ENCODE peak calls at places on chromosomes 12 and 14, in ten cellular contexts. L is CD8-positive, alpha-beta memory T cell; N is GM23338; V is pancreas; P is lung; R is gastrocnemius medialis; M is left ventricle myocardium inferior; G is mesenchymal stem cell; J is SK-N-SH; F is Karpas-422. Q is an unnamed sample.
A peak's percentile ranks its signal among the peaks of the same experiment; 100 is the strongest.

GRCh38 chr14:93458234-93458633 is 27.5 kb downstream of the UNC79 start:
- DNase-seq in L (no peak), N (no peak), V (no peak), P (no peak), R (no peak), M (no peak), G (no peak), J (no peak), F (no peak), Q (no peak)

GRCh38 chr12:129304532-129304931 is 451.3 kb downstream of the GLT1D1 start:
- DNase-seq in L (no peak), N (peak; percentile 9), V (no peak), P (peak; percentile 53), R (no peak), M (no peak), G (no peak), J (no peak), F (no peak), Q (no peak)

GRCh38 chr12:13405961-13406703 is 209.6 kb downstream of the EMP1 start:
- DNase-seq in L (no peak), N (no peak), V (no peak), P (no peak), R (no peak), M (no peak), G (no peak), J (no peak), F (no peak), Q (no peak)

GRCh38 chr12:69613351-69613750 is 2.6 kb upstream of the LRRC10 start:
- DNase-seq in L (no peak), N (no peak), V (no peak), P (no peak), R (no peak), M (no peak), G (no peak), J (no peak), F (no peak), Q (no peak)

GRCh38 chr12:95790912-95791849 is 617 bp upstream of the NTN4 start:
- DNase-seq in L (peak; percentile 28), N (peak; percentile 75), V (no peak), P (peak; percentile 41), R (no peak), M (no peak), G (peak; percentile 32), J (no peak), F (no peak), Q (no peak)

GRCh38 chr12:12008931-12009611 is 61.7 kb upstream of the BCL2L14 start:
- DNase-seq in L (no peak), N (peak; percentile 86), V (no peak), P (peak; percentile 62), R (no peak), M (no peak), G (peak; percentile 77), J (no peak), F (no peak), Q (no peak)

GRCh38 chr12:1880153-1880845 is 38.2 kb downstream of the CACNA2D4 start:
- DNase-seq in L (no peak), N (no peak), V (no peak), P (no peak), R (no peak), M (no peak), G (no peak), J (peak; percentile 0), F (no peak), Q (peak; percentile 30)

GRCh38 chr12:67885370-67886169 is 103.7 kb upstream of the IFNG-AS1 start:
- DNase-seq in L (no peak), N (no peak), V (no peak), P (no peak), R (no peak), M (no peak), G (peak; percentile 32), J (no peak), F (no peak), Q (no peak)

GRCh38 chr14:79587194-79587593 is 624.1 kb downstream of the DIO2 start:
- DNase-seq in L (no peak), N (no peak), V (no peak), P (no peak), R (no peak), M (no peak), G (no peak), J (no peak), F (no peak), Q (no peak)

GRCh38 chr12:124207049-124207448 is 87.8 kb upstream of the RFLNA start:
- DNase-seq in L (no peak), N (no peak), V (no peak), P (no peak), R (no peak), M (no peak), G (no peak), J (no peak), F (no peak), Q (no peak)

GRCh38 chr14:36518586-36519430 is 1.2 kb downstream of the NKX2-1 start:
- DNase-seq in L (no peak), N (peak; percentile 43), V (no peak), P (no peak), R (no peak), M (no peak), G (no peak), J (peak; percentile 26), F (no peak), Q (no peak)

DNA sequence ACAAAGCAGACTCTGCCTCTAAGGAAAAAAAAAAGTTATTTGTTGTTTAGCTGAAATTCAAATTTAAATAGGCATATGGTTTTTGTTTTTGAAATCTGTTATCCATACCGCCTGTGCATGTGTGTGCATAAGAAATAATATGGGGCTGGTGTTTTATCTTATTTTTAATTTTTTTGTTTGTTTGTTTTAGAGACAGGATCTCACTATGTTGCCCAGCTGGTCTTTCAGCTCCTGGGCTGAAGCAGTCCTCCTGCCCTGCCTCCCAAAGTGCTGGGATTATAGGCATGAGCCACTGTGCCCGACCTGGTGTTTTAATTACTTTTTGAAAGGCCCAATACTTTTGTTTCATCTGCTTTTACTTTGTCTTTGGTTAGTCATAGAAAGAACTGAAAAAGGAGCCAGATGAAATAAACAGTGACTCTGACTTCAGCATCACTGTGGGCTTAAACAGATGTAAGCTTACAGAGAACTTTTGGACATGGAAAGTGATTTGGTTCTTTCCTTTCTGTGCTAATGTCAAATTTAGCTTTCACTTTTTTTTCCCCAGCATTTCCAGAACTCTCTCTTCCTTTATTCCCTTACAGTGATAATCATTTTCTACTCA is 37.2 kb downstream of the SUPT16H start:
- DNase-seq in L (no peak), N (no peak), V (no peak), P (no peak), R (no peak), M (no peak), G (peak; percentile 4), J (no peak), F (no peak), Q (no peak)
- H3K27ac ChIP-seq in L (no peak overlapping the region), N (no peak overlapping the region), V (no peak overlapping the region), P (no peak overlapping the region), R (no peak overlapping the region), M (no peak overlapping the region), G (no peak overlapping the region), J (no peak overlapping the region), F (no peak overlapping the region), Q (no peak overlapping the region)

GRCh38 chr14:22918519-22918808 is 485 bp downstream of the RBM23 start:
- DNase-seq in L (no peak), N (no peak), V (no peak), P (no peak), R (no peak), M (no peak), G (no peak), J (peak; percentile 54), F (no peak), Q (no peak)
- H3K36me3 ChIP-seq in L (peaks cover 14% of the 10 kb centered on the region), N (peaks cover 35% of the 10 kb centered on the region), V (no peaks in the 10 kb centered on the region), P (peaks cover 15% of the 10 kb centered on the region), R (peaks cover 37% of the 10 kb centered on the region), M (peaks cover 28% of the 10 kb centered on the region), G (peaks cover 24% of the 10 kb centered on the region), J (peaks cover 30% of the 10 kb centered on the region), F (peaks cover 16% of the 10 kb centered on the region), Q (peaks cover 33% of the 10 kb centered on the region)

DNA sequence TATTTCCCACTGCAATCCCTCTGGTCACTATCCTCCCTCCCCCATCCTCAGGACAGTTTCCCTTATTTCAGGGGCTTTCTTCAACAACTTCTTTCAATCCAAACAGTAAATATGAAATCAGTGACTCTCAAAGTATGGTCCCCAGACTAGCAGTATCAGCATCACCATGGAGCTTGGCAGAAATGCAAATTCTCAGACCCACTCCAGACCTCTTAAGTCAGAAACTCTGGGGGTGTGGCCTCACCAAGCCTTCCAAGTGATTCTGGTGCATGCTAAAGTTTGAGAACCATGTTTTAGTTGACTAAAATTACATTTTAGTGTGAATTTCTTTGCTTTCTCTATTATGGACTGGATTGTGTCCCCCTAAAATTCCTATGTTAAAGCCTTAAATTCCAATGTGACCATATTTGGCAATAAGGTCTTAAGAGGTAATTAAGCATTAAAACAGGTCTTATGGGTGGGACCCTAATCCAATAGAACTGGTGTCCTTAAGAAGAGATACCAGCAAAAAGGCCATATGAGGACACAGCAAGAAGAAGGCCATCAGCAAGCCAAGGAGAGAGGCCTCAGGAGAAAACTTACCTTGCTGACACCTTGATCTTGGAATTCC is 23.2 kb downstream of the ATP2B1 start:
- DNase-seq in L (no peak), N (no peak), V (no peak), P (no peak), R (no peak), M (no peak), G (no peak), J (no peak), F (no peak), Q (no peak)
- H3K4me1 ChIP-seq in L (peaks cover 6% of the 10 kb centered on the region), N (peaks cover 11% of the 10 kb centered on the region), V (no peaks in the 10 kb centered on the region), P (peaks cover 3% of the 10 kb centered on the region), R (peaks cover 11% of the 10 kb centered on the region), M (peaks cover 9% of the 10 kb centered on the region), G (no peaks in the 10 kb centered on the region), J (no peaks in the 10 kb centered on the region), F (peaks cover 3% of the 10 kb centered on the region), Q (no peaks in the 10 kb centered on the region)

DNA sequence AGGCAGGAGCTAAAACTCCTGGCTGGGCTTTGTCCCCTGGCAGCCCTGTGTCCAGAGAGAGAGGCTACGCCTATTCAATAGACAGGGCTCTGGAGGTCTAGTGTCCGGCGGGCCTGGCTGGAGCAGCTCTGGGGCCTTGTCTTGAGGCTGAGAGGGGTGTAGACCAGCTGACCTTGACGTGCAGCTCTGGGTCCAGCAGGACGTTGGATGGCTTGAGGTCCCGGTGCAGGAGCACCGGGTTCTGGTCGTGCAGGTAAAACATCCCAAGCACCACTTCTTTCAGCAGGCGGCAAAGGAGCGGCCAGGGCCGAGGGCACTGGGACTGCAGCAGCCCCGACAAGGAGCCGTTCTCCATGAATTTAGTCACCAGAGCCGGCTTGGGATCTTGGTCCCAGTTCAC is 948 bp downstream of the RIPK3 start:
- DNase-seq in L (no peak), N (no peak), V (no peak), P (no peak), R (no peak), M (no peak), G (no peak), J (no peak), F (no peak), Q (no peak)
- H3K27ac ChIP-seq in L (no peak overlapping the region), N (no peak overlapping the region), V (no peak overlapping the region), P (peak overlapping the region; percentile 80), R (no peak overlapping the region), M (peak overlapping the region; percentile 70), G (no peak overlapping the region), J (no peak overlapping the region), F (no peak overlapping the region), Q (no peak overlapping the region)

DNA sequence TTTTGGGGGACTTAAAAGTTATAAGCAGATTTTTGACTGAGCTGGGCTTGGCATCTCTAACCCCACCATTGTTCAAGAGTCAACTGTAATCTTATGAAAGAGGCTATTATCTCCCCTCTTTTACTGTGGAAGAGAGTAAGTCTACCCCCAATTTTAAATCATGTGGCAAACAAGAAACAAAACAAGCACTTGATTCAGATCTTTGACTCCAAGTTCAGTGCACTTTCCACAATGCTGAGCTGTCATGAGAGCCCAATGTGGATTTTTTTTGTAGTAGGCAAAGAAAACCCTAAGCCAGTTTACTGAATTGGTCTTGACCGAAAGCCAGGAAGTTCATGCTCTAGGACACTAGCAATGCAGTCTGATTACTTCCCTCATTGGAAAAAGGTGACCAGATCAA is 306.2 kb downstream of the GALC start:
- DNase-seq in L (no peak), N (no peak), V (no peak), P (no peak), R (no peak), M (no peak), G (no peak), J (no peak), F (no peak), Q (no peak)
- H3K36me3 ChIP-seq in L (no peaks in the 10 kb centered on the region), N (no peaks in the 10 kb centered on the region), V (no peaks in the 10 kb centered on the region), P (no peaks in the 10 kb centered on the region), R (no peaks in the 10 kb centered on the region), M (no peaks in the 10 kb centered on the region), G (no peaks in the 10 kb centered on the region), J (no peaks in the 10 kb centered on the region), F (no peaks in the 10 kb centered on the region), Q (no peaks in the 10 kb centered on the region)